ENCODE peak calls at places on chromosomes 12 and 14, in seven cellular contexts. B, U, I, O, L, Z and H are unnamed samples.

GRCh38 chr14:22131749-22132476 is 457.1 kb downstream of the DAD1 start:
- DNase-seq in I (no peak), O (peak; percentile 25), U (no peak), B (peak; percentile 2), L (no peak), Z (no peak), H (peak; percentile 31)

GRCh38 chr12:130186631-130187269 is 24.5 kb downstream of the FZD10 start:
- DNase-seq in L (no peak), O (peak; percentile 43), I (no peak), B (no peak), Z (peak; percentile 24), U (peak; percentile 60), H (no peak)

GRCh38 chr14:75469606-75470237 is 41.9 kb downstream of the JDP2 start:
- DNase-seq in O (no peak), B (no peak), U (no peak), L (peak; percentile 50), Z (no peak), I (no peak), H (no peak)

GRCh38 chr12:2902287-2902880 is 11.7 kb downstream of the TULP3 start:
- DNase-seq in L (peak; percentile 4), I (peak; percentile 38), B (no peak), O (no peak), Z (no peak), U (no peak), H (peak; percentile 45)

GRCh38 chr12:70648191-70648590 is 11.0 kb upstream of the PTPRB start:
- DNase-seq in I (peak; percentile 28), L (peak; percentile 56), B (no peak), Z (no peak), O (no peak), U (peak; percentile 7), H (no peak)

GRCh38 chr14:100698066-100698465 is 28.6 kb upstream of the DLK1 start:
- DNase-seq in U (no peak), L (peak; percentile 21), B (no peak), O (no peak), I (no peak), Z (no peak), H (no peak)

GRCh38 chr12:23504641-23505399 is 444.6 kb downstream of the SOX5 start:
- DNase-seq in O (no peak), Z (no peak), B (no peak), U (no peak), L (no peak), I (no peak), H (no peak)

GRCh38 chr14:58244556-58245387 is at the start of gene PSMA3:
- DNase-seq in L (peak; percentile 99), I (peak; percentile 96), B (peak; percentile 97), U (peak; percentile 99), Z (peak; percentile 96), O (peak; percentile 94), H (peak; percentile 97)

GRCh38 chr14:67962215-67962644 is 142.7 kb downstream of the RAD51B start:
- DNase-seq in B (no peak), U (no peak), O (no peak), I (no peak), L (no peak), Z (no peak), H (no peak)

GRCh38 chr14:33359288-33359881 is 420.7 kb downstream of the NPAS3 start:
- DNase-seq in U (no peak), I (no peak), B (no peak), O (no peak), Z (no peak), L (no peak), H (no peak)

GRCh38 chr12:3698218-3698974 is 54.5 kb downstream of the CRACR2A start:
- DNase-seq in Z (no peak), O (no peak), U (peak; percentile 82), I (peak; percentile 98), L (peak; percentile 97), B (no peak), H (no peak)

GRCh38 chr12:110022980-110023633 is 23.9 kb downstream of the ANKRD13A start:
- DNase-seq in I (peak; percentile 96), Z (no peak), U (no peak), L (peak; percentile 61), B (no peak), O (peak; percentile 23), H (no peak)

GRCh38 chr12:57063991-57064725 is 14.2 kb upstream of the MYO1A start:
- DNase-seq in U (no peak), O (no peak), B (no peak), Z (no peak), L (no peak), I (no peak), H (no peak)